ENCODE peak calls at places on chromosomes 13 and 19, in nine cellular contexts. R is GM12892, A is heart left ventricle, X is transverse colon, O is upper lobe of left lung, B is GM12891, D is stomach, E is tibial nerve, N is spleen. J is an unnamed sample.

GRCh38 chr13:80547885-80548284 is 207.0 kb upstream of the SPRY2 start:
- DNase-seq in R (no peak), A (peak), X (no peak), O (no peak), B (no peak), D (no peak), E (no peak), N (no peak), J (no peak)

GRCh38 chr13:113746671-113747070 is 12.4 kb upstream of the TMEM255B start:
- DNase-seq in R (no peak), A (no peak), X (no peak), O (no peak), B (no peak), D (no peak), E (no peak), N (peak), J (no peak)

GRCh38 chr13:46801831-46802230 is 4.9 kb upstream of the ESD start:
- DNase-seq in R (no peak), A (no peak), X (no peak), O (no peak), B (no peak), D (no peak), E (no peak), N (no peak), J (no peak)

GRCh38 chr19:34662919-34663318 is 14.0 kb downstream of the SCGB2B2 start:
- DNase-seq in R (no peak), A (no peak), X (no peak), O (no peak), B (no peak), D (no peak), E (no peak), N (no peak), J (no peak)

GRCh38 chr19:43148233-43148632 is 38.1 kb downstream of the PSG5 start:
- DNase-seq in R (no peak), A (no peak), X (no peak), O (no peak), B (no peak), D (no peak), E (no peak), N (no peak), J (peak)

GRCh38 chr13:93262729-93263128 is 36.1 kb downstream of the GPC6 start:
- DNase-seq in R (no peak), A (no peak), X (no peak), O (no peak), B (no peak), D (no peak), E (no peak), N (no peak), J (peak)

GRCh38 chr19:38303517-38304351 is at the start of gene C19orf33:
- DNase-seq in R (no peak), A (peak), X (peak), O (peak), B (no peak), D (peak), E (no peak), N (no peak), J (peak)

GRCh38 chr13:33172911-33173310 is 112.6 kb downstream of the STARD13 start:
- DNase-seq in R (no peak), A (no peak), X (no peak), O (no peak), B (no peak), D (no peak), E (no peak), N (no peak), J (no peak)

GRCh38 chr19:33397536-33398360 is 24.2 kb downstream of the CEBPG start:
- DNase-seq in R (no peak), A (peak), X (no peak), O (peak), B (peak), D (no peak), E (no peak), N (peak), J (no peak)

GRCh38 chr19:15337202-15337601 is 4.9 kb upstream of the BRD4 start:
- DNase-seq in R (no peak), A (no peak), X (no peak), O (no peak), B (no peak), D (no peak), E (no peak), N (peak), J (no peak)

GRCh38 chr13:80036845-80037504 is 304.0 kb downstream of the SPRY2 start:
- DNase-seq in R (no peak), A (no peak), X (no peak), O (no peak), B (no peak), D (no peak), E (no peak), N (no peak), J (no peak)

GRCh38 chr13:84972907-84973306 is 826.3 kb downstream of the SLITRK6 start:
- DNase-seq in R (no peak), A (no peak), X (no peak), O (no peak), B (no peak), D (no peak), E (no peak), N (no peak), J (no peak)

GRCh38 chr13:27308941-27309340 is 38.3 kb downstream of the RASL11A start:
- DNase-seq in R (no peak), A (no peak), X (no peak), O (peak), B (no peak), D (no peak), E (no peak), N (no peak), J (no peak)

GRCh38 chr13:47480121-47480520 is 521.0 kb downstream of the SUCLA2 start:
- DNase-seq in R (no peak), A (no peak), X (no peak), O (no peak), B (no peak), D (no peak), E (no peak), N (no peak), J (peak)

GRCh38 chr13:25478186-25478585 is 106.4 kb downstream of the ATP8A2 start:
- DNase-seq in R (no peak), A (no peak), X (no peak), O (no peak), B (no peak), D (no peak), E (no peak), N (no peak), J (no peak)

GRCh38 chr19:1857648-1858326 is 5.6 kb downstream of the KLF16 start:
- DNase-seq in R (no peak), A (peak), X (peak), O (no peak), B (no peak), D (no peak), E (no peak), N (no peak), J (no peak)

GRCh38 chr13:110944121-110944967 is 29.5 kb upstream of the ANKRD10 start:
- DNase-seq in R (no peak), A (no peak), X (peak), O (no peak), B (peak), D (peak), E (no peak), N (no peak), J (peak)

GRCh38 chr13:111177081-111177711 is 62.1 kb downstream of the ARHGEF7 start:
- DNase-seq in R (no peak), A (peak), X (peak), O (peak), B (no peak), D (peak), E (peak), N (peak), J (no peak)

GRCh38 chr13:40061466-40062450 is 406.3 kb downstream of the COG6 start:
- DNase-seq in R (no peak), A (no peak), X (no peak), O (no peak), B (no peak), D (no peak), E (no peak), N (no peak), J (no peak)

GRCh38 chr13:95288899-95289500 is 12.3 kb downstream of the ABCC4 start:
- DNase-seq in R (no peak), A (no peak), X (no peak), O (no peak), B (no peak), D (no peak), E (no peak), N (no peak), J (no peak)

GRCh38 chr13:67122251-67122650 is 107.9 kb downstream of the PCDH9 start:
- DNase-seq in R (no peak), A (no peak), X (no peak), O (no peak), B (no peak), D (no peak), E (no peak), N (no peak), J (no peak)

GRCh38 chr19:11247391-11247790 is 8.0 kb downstream of the ANGPTL8 start:
- DNase-seq in R (no peak), A (peak), X (no peak), O (peak), B (no peak), D (no peak), E (no peak), N (no peak), J (no peak)

GRCh38 chr19:20051841-20052768 is 12.8 kb upstream of the ZNF682 start:
- DNase-seq in R (peak), A (peak), X (peak), O (peak), B (no peak), D (peak), E (peak), N (peak), J (peak)

GRCh38 chr13:91904005-91904404 is 505.6 kb downstream of the GPC5 start:
- DNase-seq in R (no peak), A (no peak), X (no peak), O (no peak), B (no peak), D (no peak), E (no peak), N (no peak), J (no peak)

GRCh38 chr19:44891016-44891882 is at the start of gene TOMM40:
- DNase-seq in R (no peak), A (no peak), X (peak), O (no peak), B (no peak), D (peak), E (no peak), N (peak), J (no peak)
- TF ChIP-seq POLR2A in R (peak), A (no peak), X (peak), O (no peak), B (peak), D (no peak), E (no peak), N (no peak), J (peak)

GRCh38 chr13:109684836-109685602 is 101.4 kb downstream of the IRS2 start:
- DNase-seq in R (no peak), A (peak), X (peak), O (no peak), B (no peak), D (peak), E (peak), N (no peak), J (no peak)
- TF ChIP-seq POLR2A in R (no peak), A (no peak), X (peak), O (no peak), B (no peak), D (no peak), E (no peak), N (no peak), J (no peak)

GRCh38 chr19:7197760-7198696 is 96.2 kb downstream of the INSR start:
- DNase-seq in R (peak), A (peak), X (peak), O (peak), B (peak), D (peak), E (peak), N (peak), J (peak)
- TF ChIP-seq POLR2A in R (peak), A (peak), X (peak), O (no peak), B (peak), D (no peak), E (peak), N (no peak), J (peak)

GRCh38 chr13:38409771-38410170 is 60.1 kb downstream of the UFM1 start:
- DNase-seq in R (no peak), A (no peak), X (no peak), O (no peak), B (no peak), D (no peak), E (no peak), N (no peak), J (no peak)

GRCh38 chr13:38399540-38399939 is 49.9 kb downstream of the UFM1 start:
- DNase-seq in R (no peak), A (no peak), X (no peak), O (no peak), B (no peak), D (no peak), E (no peak), N (no peak), J (no peak)

GRCh38 chr13:38401276-38401675 is 51.6 kb downstream of the UFM1 start:
- DNase-seq in R (no peak), A (no peak), X (no peak), O (no peak), B (no peak), D (no peak), E (no peak), N (no peak), J (no peak)

DNA sequence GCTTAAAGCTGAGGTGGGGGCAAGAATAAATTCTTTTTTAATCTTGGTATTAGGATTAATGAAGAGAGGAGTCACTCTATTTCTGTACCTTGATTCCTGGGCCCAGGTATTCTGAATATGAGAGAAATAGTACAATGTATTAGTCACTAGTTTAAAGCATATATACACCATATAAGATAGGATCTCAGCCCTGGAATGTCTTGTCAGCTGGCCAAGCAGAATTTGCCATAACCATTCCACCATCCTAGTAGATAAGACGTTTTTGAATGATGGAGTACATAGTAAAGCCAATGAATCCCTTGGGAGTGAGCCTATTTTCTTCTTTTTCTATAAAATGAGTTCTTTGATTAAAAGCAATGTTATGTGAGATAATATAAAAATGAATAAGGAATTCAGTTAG is 55.6 kb downstream of the UFM1 start:
- DNase-seq in R (no peak), A (no peak), X (no peak), O (no peak), B (no peak), D (no peak), E (no peak), N (no peak), J (no peak)
- TF ChIP-seq POLR2A in R (no peak), A (no peak), X (no peak), O (no peak), B (no peak), D (no peak), E (no peak), N (no peak), J (no peak)

GRCh38 chr19:3480383-3481091 is at the start of gene SMIM24:
- DNase-seq in R (no peak), A (no peak), X (peak), O (peak), B (no peak), D (peak), E (no peak), N (no peak), J (no peak)
- TF ChIP-seq POLR2A in R (no peak), A (no peak), X (peak), O (no peak), B (no peak), D (no peak), E (no peak), N (no peak), J (no peak)

DNA sequence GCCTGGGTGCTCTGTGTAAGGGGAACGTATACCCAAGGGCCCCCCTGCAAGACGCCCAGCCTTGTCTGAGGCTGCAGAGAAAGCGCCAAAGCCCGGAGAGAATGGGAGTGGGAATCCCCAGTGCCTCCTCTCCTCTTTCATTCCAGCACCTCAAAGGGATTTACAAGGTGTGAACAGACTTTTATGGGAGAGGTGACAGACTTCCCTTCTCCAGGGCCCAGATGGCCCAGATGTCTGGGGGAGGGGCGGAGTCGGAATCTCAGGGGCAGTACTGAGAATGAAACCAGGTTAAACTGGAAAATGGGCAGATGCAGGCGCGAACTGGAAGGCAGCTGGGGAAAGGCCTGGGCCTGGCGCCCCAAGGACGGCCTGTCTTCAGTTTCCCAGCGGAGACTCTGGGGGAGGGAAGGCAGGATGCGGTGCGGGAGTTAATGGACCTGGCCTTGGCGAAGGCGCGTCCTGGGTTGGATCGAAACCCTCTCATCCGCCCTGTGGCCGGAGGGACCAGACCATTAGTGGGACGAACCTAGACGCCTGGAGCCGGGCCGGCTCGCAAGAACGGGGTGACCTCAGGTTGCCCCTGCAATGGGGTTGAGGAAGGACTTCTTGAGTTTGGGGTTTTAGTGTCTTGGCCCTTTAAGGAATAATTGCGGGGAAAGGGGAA is 622 bp upstream of the TRIP10 start:
- DNase-seq in R (no peak), A (peak), X (peak), O (peak), B (no peak), D (peak), E (no peak), N (peak), J (no peak)
- TF ChIP-seq POLR2A in R (no peak), A (no peak), X (no peak), O (no peak), B (no peak), D (no peak), E (no peak), N (no peak), J (no peak)

DNA sequence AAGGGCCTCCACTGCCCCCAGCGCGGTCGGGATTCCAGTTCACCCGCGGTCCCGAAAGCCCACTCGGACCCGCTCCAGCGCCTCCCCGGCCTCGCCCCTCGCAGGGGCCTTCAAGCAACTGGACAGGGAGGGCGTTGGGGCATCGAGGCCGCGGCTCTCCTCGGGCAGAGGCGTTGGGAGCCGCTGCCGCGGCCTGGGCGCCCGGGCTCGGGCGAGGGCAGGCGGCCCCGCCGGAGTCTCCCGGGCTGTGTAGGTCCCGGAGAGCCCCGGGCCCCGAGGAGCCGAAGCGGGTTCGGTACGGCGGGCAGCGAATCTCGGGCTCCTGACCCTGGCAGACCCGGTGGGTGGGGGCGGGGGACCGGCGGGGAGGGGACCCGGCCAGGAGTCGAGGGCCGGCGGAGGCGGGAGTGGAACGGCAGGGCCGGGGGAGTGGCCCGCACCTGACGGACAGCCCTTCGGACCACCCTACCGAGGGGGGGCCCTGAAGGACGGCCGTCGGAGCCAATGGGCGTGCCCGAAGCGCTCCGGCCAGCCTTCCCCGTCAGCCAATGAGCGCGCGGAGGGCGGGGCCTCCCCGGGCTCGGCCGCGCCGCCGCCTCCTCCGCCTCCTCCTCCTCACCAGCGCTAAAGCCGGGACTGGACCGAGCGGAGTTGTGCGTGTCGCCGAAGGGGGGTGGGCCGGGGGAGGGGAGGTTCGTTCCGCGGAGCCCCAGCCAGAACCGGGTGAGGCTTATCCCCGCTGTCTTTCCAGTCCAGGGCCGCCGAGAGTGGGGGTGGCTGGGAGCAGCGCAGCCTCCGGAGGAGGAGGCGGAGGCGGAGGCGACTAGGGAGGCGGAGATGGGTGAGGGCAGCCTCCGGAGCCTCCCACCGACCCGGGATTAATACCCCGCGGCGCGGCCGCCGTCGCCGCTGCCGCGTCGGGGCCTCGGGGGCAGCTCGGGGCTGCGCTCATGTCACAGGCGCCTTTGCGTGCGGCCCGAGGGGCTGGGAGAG is at the start of gene ZMYM2:
- DNase-seq in R (peak), A (peak), X (peak), O (peak), B (peak), D (peak), E (peak), N (peak), J (peak)
- TF ChIP-seq POLR2A in R (no peak), A (peak), X (peak), O (peak), B (no peak), D (peak), E (no peak), N (no peak), J (peak)

DNA sequence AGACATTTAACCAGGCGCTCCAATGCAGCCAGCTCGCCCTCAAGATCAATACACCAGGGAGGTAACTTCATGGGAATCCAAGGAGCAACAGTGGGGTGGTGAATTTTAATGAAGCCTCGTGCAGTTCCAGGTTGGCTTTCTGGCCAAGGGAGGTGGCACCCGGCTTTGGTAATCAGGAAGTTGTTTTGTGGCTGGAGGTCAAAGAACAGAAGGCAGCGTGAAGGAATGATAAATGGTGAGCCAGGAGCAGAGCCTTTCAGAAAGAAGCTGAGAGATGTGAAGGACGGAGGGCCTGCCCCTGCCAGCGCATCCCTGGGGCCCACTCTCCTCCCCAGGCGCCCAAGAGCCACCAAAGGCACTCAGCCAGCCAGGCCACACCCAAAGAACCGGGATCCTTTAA is 188.2 kb upstream of the TSC22D1 start:
- DNase-seq in R (no peak), A (no peak), X (peak), O (peak), B (no peak), D (peak), E (no peak), N (no peak), J (no peak)
- TF ChIP-seq POLR2A in R (no peak), A (no peak), X (peak), O (no peak), B (no peak), D (no peak), E (no peak), N (no peak), J (no peak)